ENCODE peak calls at places on chromosomes 7 and 10, in five cellular contexts. Y, U, O, A and S are unnamed samples.

GRCh38 chr7:55178863-55179773 is 160.3 kb downstream of the EGFR start:
- DNase-seq in U (no peak), A (no peak), O (no peak), Y (no peak), S (peak; percentile 32)

GRCh38 chr10:6058677-6059475 is 3.3 kb downstream of the IL2RA start:
- DNase-seq in O (no peak), Y (no peak), U (no peak), A (no peak), S (no peak)

GRCh38 chr7:112721395-112721794 is 68.8 kb downstream of the TMEM168 start:
- DNase-seq in Y (no peak), A (no peak), O (no peak), U (no peak), S (no peak)

GRCh38 chr7:85130702-85131101 is 56.2 kb downstream of the SEMA3D start:
- DNase-seq in O (no peak), A (no peak), Y (no peak), U (no peak), S (no peak)

GRCh38 chr10:118926018-118926417 is 103.5 kb upstream of the NANOS1 start:
- DNase-seq in Y (no peak), O (no peak), A (no peak), U (no peak), S (no peak)

GRCh38 chr7:137879357-137880158 is 32.8 kb upstream of the DGKI start:
- DNase-seq in U (no peak), Y (no peak), A (no peak), O (peak; percentile 70), S (no peak)

GRCh38 chr7:21099432-21099831 is 312.7 kb upstream of the SP8 start:
- DNase-seq in U (no peak), Y (no peak), O (no peak), A (no peak), S (no peak)

GRCh38 chr7:16668049-16668858 is 22.3 kb downstream of the BZW2 start:
- DNase-seq in U (peak; percentile 74), O (peak; percentile 99), A (no peak), Y (peak; percentile 99), S (peak; percentile 62)

GRCh38 chr10:29386347-29386999 is 97.6 kb downstream of the LYZL1 start:
- DNase-seq in U (no peak), A (peak; percentile 35), Y (no peak), O (peak; percentile 11), S (no peak)

GRCh38 chr10:17756557-17757208 is 4.7 kb downstream of the TMEM236 start:
- DNase-seq in A (no peak), U (no peak), Y (no peak), O (no peak), S (peak; percentile 54)

GRCh38 chr7:29228289-29229011 is 33.9 kb downstream of the CHN2 start:
- DNase-seq in U (no peak), O (no peak), Y (no peak), A (no peak), S (peak; percentile 56)

GRCh38 chr7:41979834-41980307 is 257.1 kb downstream of the GLI3 start:
- DNase-seq in Y (no peak), A (peak; percentile 33), U (no peak), O (peak; percentile 33), S (no peak)

GRCh38 chr7:12643001-12643400 is 44.4 kb upstream of the ARL4A start:
- DNase-seq in O (no peak), U (no peak), A (no peak), Y (no peak), S (no peak)

GRCh38 chr7:4144171-4144701 is 537.9 kb upstream of the FOXK1 start:
- DNase-seq in Y (no peak), U (peak; percentile 38), A (no peak), O (no peak), S (no peak)

DNA sequence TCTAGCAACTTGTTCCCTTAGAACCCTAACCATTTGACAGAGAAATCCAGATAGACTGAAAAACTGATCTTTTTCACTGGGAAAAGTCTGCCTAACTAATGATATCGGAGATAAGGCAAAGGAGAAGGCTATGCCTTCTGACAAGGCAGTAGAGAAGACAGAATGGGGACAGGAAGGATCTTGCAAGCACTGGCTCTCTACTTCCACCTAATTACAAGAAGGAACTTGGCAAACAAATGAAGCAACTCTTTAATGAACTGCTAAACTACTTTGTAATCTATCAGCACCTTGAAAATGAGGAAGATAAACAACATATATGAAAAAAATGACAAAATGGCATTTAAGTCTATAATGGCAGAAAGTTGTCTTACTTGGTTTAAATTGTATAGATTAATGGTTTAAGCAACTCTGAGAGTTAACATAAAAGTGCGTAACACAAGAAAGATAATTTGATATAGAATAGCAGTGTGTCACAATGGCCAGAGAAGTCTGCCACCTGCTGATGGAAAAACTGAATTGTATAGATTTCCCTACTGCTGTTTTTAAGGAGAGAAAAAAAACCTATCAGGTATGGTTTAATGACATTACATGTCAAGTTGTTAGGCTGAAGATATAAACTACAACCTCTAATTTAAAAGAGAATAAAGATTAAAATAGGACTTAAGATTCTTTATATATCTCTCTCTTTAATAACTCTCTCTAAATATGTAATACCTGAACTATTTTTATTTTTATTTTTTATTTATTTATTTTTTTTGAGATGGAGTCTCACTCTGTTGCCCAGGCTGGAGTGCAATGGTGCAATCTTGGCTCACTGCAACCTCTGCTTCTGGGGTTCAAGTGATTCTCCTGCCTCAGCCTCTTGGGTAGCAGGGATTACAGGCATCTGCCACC is 11.9 kb downstream of the NT5C3A start:
- DNase-seq in O (no peak), U (no peak), Y (no peak), A (peak; percentile 60), S (no peak)
- H3K4me3 ChIP-seq in O (no peak overlapping the region), U (peak overlapping the region; percentile 27), Y (no peak overlapping the region), A (peak overlapping the region; percentile 46), S (no peak overlapping the region)

GRCh38 chr7:88358881-88359280 is 52.2 kb upstream of the STEAP4 start:
- DNase-seq in A (no peak), U (no peak), O (no peak), Y (no peak), S (no peak)

GRCh38 chr7:88357295-88357694 is 50.6 kb upstream of the STEAP4 start:
- DNase-seq in U (peak; percentile 51), O (peak; percentile 6), A (no peak), Y (no peak), S (no peak)

GRCh38 chr7:88358534-88358838 is 51.8 kb upstream of the STEAP4 start:
- DNase-seq in U (no peak), O (no peak), Y (no peak), A (no peak), S (no peak)

GRCh38 chr7:88354999-88355398 is 48.3 kb upstream of the STEAP4 start:
- DNase-seq in A (no peak), O (no peak), Y (no peak), U (no peak), S (no peak)

DNA sequence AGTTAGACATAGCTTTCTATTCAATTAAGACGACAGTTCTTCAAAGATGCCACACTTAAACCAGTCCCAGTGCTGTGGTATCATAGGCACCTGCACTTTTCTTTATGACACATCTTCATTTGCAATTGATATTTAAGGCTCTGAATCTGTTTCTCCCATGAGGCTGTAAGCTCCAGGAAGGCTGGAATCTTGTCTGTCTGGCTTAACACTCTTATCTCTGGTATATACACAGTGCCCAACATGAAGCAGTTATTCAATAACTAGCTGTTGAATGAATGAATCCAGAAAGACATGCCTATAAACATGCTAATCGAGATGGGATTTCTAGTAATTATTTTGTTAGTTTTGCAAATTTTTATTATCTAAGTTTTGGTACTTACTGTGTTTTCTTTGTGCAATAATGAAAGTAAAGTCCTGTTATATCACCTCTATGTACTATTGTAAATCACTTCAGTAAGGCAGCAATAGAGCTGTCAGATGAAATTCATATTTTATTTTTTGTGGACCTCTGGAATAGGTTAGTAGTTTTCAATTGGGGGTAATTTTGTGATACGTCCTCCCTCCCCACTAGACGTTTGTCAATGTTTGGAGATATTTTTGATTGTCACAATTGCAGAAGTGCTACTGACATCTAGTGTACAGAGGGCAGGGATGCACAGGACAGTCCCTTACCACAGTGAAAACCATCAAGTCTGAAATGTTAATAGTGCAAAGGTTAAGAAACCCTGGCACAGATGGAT is 51.3 kb upstream of the STEAP4 start:
- DNase-seq in Y (no peak), A (peak; percentile 1), U (no peak), O (peak; percentile 8), S (no peak)
- TF ChIP-seq CTCF in Y (no peak), A (peak; percentile 66), U (peak; percentile 46), O (no peak), S (no peak)

GRCh38 chr7:111090834-111091233 is at the start of gene LRRN3:
- DNase-seq in U (no peak), O (peak; percentile 30), Y (no peak), A (no peak), S (no peak)

GRCh38 chr7:111089822-111090426 is 1.0 kb upstream of the LRRN3 start:
- DNase-seq in O (peak; percentile 12), U (no peak), A (peak; percentile 44), Y (no peak), S (no peak)

GRCh38 chr7:111094387-111094786 is 3.5 kb downstream of the LRRN3 start:
- DNase-seq in A (no peak), U (no peak), Y (no peak), O (no peak), S (no peak)

GRCh38 chr7:111091623-111092370 is 870 bp downstream of the LRRN3 start:
- DNase-seq in Y (no peak), U (no peak), A (no peak), O (no peak), S (no peak)

DNA sequence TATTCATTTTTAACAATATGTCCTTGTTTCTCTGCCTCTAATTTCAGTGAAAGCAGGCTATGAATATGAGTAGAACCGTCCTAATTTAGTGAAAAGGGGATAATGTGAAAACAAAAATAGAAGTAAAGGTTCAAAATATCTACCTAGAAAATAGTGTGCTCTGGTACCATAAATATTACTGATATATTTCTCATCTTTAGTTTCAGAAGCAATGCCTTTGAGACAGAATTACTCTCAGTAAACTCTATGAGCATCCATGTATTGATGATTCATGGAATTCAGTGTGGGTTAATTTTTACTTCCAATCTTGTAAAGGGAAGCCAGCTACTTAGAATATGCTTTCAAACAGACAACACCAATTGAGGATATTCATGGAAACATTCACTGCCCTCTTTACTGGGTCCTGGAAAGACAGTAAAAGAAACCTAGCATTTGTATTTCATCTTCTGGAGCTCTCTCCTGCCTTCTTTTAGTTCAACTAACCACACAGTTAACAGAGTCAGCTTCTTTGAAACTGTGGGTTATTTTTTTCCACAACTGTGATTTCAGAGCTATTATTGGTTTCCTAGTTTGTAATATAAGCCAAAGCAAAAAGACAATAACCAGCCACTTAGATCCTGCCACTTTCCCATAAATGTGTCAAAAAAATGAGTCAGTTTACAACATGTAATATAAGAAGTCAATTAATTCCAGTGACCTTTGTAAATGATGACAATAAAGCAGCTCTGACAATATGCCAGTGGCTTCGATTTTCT is 1.7 kb downstream of the LRRN3 start:
- DNase-seq in U (no peak), O (no peak), Y (no peak), A (no peak), S (no peak)
- H3K4me3 ChIP-seq in U (peak overlapping the region; percentile 43), O (peak overlapping the region; percentile 42), Y (no peak overlapping the region), A (no peak overlapping the region), S (no peak overlapping the region)

GRCh38 chr10:71303569-71303907 is 15.5 kb upstream of the SLC29A3 start:
- DNase-seq in A (no peak), O (no peak), U (no peak), Y (no peak), S (no peak)
- TF ChIP-seq CTCF in A (peak; percentile 52), O (no peak), U (no peak), Y (no peak), S (no peak)